ENCODE peak calls at places on chromosomes 3 and 15, in four cellular contexts. One of them, this sample, is unnamed.

GRCh38 chr3:103513003-103513402 is 1078.2 kb downstream of the ZPLD1 start:
- DNase-seq in PC-3: no peak
- DNase-seq in HFFc6: no peak
- DNase-seq in AG04450: no peak
- DNase-seq in this sample: no peak

GRCh38 chr3:37173806-37174205 is 576 bp downstream of the LRRFIP2 start:
- DNase-seq in AG04450: no peak
- DNase-seq in HFFc6: no peak
- DNase-seq in PC-3: no peak
- DNase-seq in this sample: no peak

GRCh38 chr3:4351164-4351855 is 48.1 kb downstream of the SETMAR start:
- DNase-seq in HFFc6: peak
- DNase-seq in PC-3: no peak
- DNase-seq in AG04450: no peak
- DNase-seq in this sample: peak

GRCh38 chr15:89885611-89886010 is 8.2 kb downstream of the AP3S2 start:
- DNase-seq in HFFc6: peak
- DNase-seq in AG04450: no peak
- DNase-seq in PC-3: no peak
- DNase-seq in this sample: no peak

GRCh38 chr3:5166846-5167245 is 20.7 kb upstream of the EDEM1 start:
- DNase-seq in AG04450: no peak
- DNase-seq in PC-3: no peak
- DNase-seq in HFFc6: no peak
- DNase-seq in this sample: no peak

GRCh38 chr3:66241466-66241865 is 20.7 kb downstream of the SLC25A26 start:
- DNase-seq in PC-3: no peak
- DNase-seq in AG04450: no peak
- DNase-seq in HFFc6: no peak
- DNase-seq in this sample: no peak

GRCh38 chr3:119751423-119751822 is 30.5 kb upstream of the NR1I2 start:
- DNase-seq in HFFc6: no peak
- DNase-seq in AG04450: no peak
- DNase-seq in PC-3: no peak
- DNase-seq in this sample: no peak

GRCh38 chr15:78630886-78631633 is 9.9 kb downstream of the CHRNB4 start:
- DNase-seq in AG04450: no peak
- DNase-seq in HFFc6: no peak
- DNase-seq in PC-3: no peak
- DNase-seq in this sample: no peak

GRCh38 chr3:194572944-194573491 is 60.2 kb downstream of the TMEM44 start:
- DNase-seq in PC-3: no peak
- DNase-seq in AG04450: no peak
- DNase-seq in HFFc6: no peak
- DNase-seq in this sample: no peak

GRCh38 chr3:195186041-195186709 is 84.8 kb downstream of the XXYLT1 start:
- DNase-seq in AG04450: no peak
- DNase-seq in HFFc6: no peak
- DNase-seq in PC-3: no peak
- DNase-seq in this sample: peak

GRCh38 chr3:118128886-118129285 is 905.8 kb downstream of the IGSF11 start:
- DNase-seq in PC-3: peak
- DNase-seq in AG04450: peak
- DNase-seq in HFFc6: no peak
- DNase-seq in this sample: no peak

GRCh38 chr3:179450901-179451334 is 352 bp downstream of the GNB4 start:
- DNase-seq in AG04450: no peak
- DNase-seq in HFFc6: peak
- DNase-seq in PC-3: no peak
- DNase-seq in this sample: no peak

GRCh38 chr3:194274424-194275085 is 76.6 kb downstream of the CPN2 start:
- DNase-seq in HFFc6: no peak
- DNase-seq in AG04450: no peak
- DNase-seq in PC-3: no peak
- DNase-seq in this sample: no peak

GRCh38 chr15:61256231-61256630 is 27.1 kb upstream of the RORA start:
- DNase-seq in PC-3: no peak
- DNase-seq in AG04450: no peak
- DNase-seq in HFFc6: no peak
- DNase-seq in this sample: no peak

GRCh38 chr3:43222594-43222993 is 63.7 kb upstream of the SNRK start:
- DNase-seq in PC-3: no peak
- DNase-seq in AG04450: no peak
- DNase-seq in HFFc6: no peak
- DNase-seq in this sample: peak

GRCh38 chr3:60217156-60217911 is 1033.9 kb downstream of the FHIT start:
- DNase-seq in HFFc6: no peak
- DNase-seq in PC-3: no peak
- DNase-seq in AG04450: no peak
- DNase-seq in this sample: no peak

GRCh38 chr15:40046721-40047412 is 7.9 kb upstream of the SRP14 start:
- DNase-seq in PC-3: peak
- DNase-seq in HFFc6: peak
- DNase-seq in AG04450: no peak
- DNase-seq in this sample: no peak

GRCh38 chr3:196514350-196514716 is 813 bp downstream of the SMCO1 start:
- DNase-seq in HFFc6: no peak
- DNase-seq in AG04450: no peak
- DNase-seq in PC-3: no peak
- DNase-seq in this sample: no peak

GRCh38 chr3:55645406-55645805 is 158.3 kb upstream of the WNT5A start:
- DNase-seq in AG04450: no peak
- DNase-seq in PC-3: no peak
- DNase-seq in HFFc6: no peak
- DNase-seq in this sample: no peak

GRCh38 chr3:22962244-22962643 is 240.9 kb upstream of the UBE2E2 start:
- DNase-seq in AG04450: no peak
- DNase-seq in HFFc6: no peak
- DNase-seq in PC-3: no peak
- DNase-seq in this sample: no peak

GRCh38 chr3:180401226-180401625 is 200.7 kb upstream of the TTC14 start:
- DNase-seq in AG04450: no peak
- DNase-seq in PC-3: no peak
- DNase-seq in HFFc6: peak
- DNase-seq in this sample: no peak

GRCh38 chr3:48847053-48847585 is 555 bp downstream of the PRKAR2A start:
- DNase-seq in AG04450: no peak
- DNase-seq in HFFc6: peak
- DNase-seq in PC-3: peak
- DNase-seq in this sample: peak

GRCh38 chr15:65192016-65192415 is 6.9 kb upstream of the CLPX start:
- DNase-seq in HFFc6: peak
- DNase-seq in PC-3: peak
- DNase-seq in AG04450: no peak
- DNase-seq in this sample: no peak

GRCh38 chr15:32936283-32936918 is 218.6 kb downstream of the GREM1 start:
- DNase-seq in PC-3: peak
- DNase-seq in AG04450: no peak
- DNase-seq in HFFc6: peak
- DNase-seq in this sample: no peak

GRCh38 chr15:97903560-97904195 is 56.8 kb upstream of the ARRDC4 start:
- DNase-seq in AG04450: no peak
- DNase-seq in HFFc6: no peak
- DNase-seq in PC-3: no peak
- DNase-seq in this sample: peak

GRCh38 chr3:196218155-196218712 is 1.9 kb downstream of the SLC51A start:
- DNase-seq in HFFc6: no peak
- DNase-seq in PC-3: peak
- DNase-seq in AG04450: no peak
- DNase-seq in this sample: no peak

DNA sequence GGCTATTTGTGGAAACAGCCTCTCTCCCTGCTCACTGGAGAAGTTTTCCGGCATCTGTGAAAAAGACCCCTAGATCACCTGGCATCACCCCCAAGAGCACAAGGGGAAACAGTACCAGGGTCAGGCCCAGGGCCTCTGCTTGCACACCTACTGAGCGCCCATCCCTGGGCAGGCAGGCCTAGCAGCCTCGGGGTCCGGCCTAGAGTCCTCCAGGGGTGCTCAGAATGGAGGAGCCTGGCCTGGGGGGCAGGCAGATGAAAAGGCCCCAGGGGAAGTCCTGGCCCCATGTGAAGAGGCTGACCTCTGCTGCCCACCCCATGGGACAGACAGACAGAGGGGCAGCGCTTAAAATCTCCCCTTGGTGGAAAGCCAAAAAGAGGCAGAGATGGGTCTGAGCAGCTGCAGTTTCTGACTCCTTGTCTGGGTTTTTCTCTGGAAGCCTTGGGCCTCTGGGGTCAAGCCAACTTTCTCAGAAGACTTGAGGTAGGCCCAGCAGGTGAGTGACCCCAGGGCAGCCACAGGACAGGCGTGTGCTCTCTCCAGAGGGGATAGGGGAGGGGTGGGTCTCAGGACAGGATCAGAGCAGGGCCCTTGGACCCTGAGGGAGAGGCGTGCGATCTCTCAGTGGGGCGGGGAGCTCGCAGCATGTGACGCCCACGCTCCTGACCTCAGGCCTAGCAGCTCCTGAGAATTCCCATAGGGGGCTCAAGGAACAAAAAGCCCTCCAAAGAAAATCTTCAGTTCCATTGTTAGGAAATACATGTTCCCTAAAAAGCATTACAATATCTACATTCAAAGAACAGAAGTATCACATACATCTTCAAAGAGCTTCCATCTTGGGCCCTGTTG is 34.5 kb upstream of the DUSP7 start:
- DNase-seq in HFFc6: no peak
- DNase-seq in AG04450: no peak
- DNase-seq in PC-3: no peak
- DNase-seq in this sample: no peak
- TF ChIP-seq CTCF in HFFc6: no peak
- TF ChIP-seq CTCF in AG04450: no peak
- TF ChIP-seq CTCF in PC-3: no peak
- TF ChIP-seq CTCF in this sample: no peak

DNA sequence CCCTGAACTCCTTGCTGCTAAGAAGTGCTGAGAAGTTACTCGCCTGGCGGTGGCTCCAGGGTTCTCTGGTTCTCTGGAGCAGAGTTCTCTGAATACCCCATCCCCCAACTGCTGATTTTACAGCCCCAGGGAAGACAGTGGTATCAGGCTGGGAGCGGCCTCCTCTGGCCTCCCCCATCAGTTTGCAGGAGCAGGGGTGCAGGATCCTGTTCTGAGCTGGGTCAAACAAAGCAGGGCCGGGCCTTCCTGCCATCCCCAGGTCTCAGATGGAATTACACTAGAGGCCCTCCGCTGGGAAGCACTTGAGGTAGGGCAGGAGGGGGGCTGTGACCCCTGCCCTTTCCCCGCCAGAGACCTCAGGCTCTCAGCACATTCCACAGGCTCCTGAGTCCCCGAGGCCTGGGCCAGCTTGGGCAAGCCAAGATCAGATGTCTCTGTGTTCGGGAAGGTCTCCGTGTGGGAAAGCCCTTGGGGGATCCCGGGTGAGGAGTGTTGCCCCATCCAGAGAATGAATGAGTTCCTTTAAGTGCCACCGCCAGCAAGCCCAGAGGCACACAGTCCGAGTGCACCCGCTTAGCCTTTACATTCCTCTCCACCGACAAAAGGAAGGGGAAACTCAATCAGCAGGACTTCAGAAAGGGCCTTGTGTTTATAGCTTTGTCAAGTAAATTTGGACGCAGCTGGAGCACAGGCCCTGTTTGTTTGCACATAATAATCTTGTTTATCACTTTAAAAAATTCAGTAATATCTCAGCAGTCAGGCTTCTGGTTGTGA is 150.0 kb downstream of the LRRK1 start:
- DNase-seq in HFFc6: peak
- DNase-seq in AG04450: no peak
- DNase-seq in PC-3: no peak
- DNase-seq in this sample: no peak
- TF ChIP-seq CTCF in HFFc6: peak
- TF ChIP-seq CTCF in AG04450: peak
- TF ChIP-seq CTCF in PC-3: no peak
- TF ChIP-seq CTCF in this sample: no peak

GRCh38 chr3:114453296-114453888 is 159.6 kb downstream of the TIGIT start:
- DNase-seq in PC-3: no peak
- DNase-seq in HFFc6: no peak
- DNase-seq in AG04450: no peak
- DNase-seq in this sample: no peak

GRCh38 chr3:114455432-114455831 is 161.6 kb downstream of the TIGIT start:
- DNase-seq in HFFc6: no peak
- DNase-seq in PC-3: no peak
- DNase-seq in AG04450: no peak
- DNase-seq in this sample: no peak

GRCh38 chr3:114456742-114457141 is 162.9 kb downstream of the TIGIT start:
- DNase-seq in PC-3: no peak
- DNase-seq in HFFc6: no peak
- DNase-seq in AG04450: no peak
- DNase-seq in this sample: peak

GRCh38 chr3:114452176-114452744 is 158.4 kb downstream of the TIGIT start:
- DNase-seq in HFFc6: no peak
- DNase-seq in AG04450: no peak
- DNase-seq in PC-3: no peak
- DNase-seq in this sample: no peak

GRCh38 chr3:114454592-114455251 is 160.9 kb downstream of the TIGIT start:
- DNase-seq in HFFc6: no peak
- DNase-seq in PC-3: no peak
- DNase-seq in AG04450: no peak
- DNase-seq in this sample: peak
- TF ChIP-seq CTCF in HFFc6: no peak
- TF ChIP-seq CTCF in PC-3: no peak
- TF ChIP-seq CTCF in AG04450: no peak
- TF ChIP-seq CTCF in this sample: no peak

DNA sequence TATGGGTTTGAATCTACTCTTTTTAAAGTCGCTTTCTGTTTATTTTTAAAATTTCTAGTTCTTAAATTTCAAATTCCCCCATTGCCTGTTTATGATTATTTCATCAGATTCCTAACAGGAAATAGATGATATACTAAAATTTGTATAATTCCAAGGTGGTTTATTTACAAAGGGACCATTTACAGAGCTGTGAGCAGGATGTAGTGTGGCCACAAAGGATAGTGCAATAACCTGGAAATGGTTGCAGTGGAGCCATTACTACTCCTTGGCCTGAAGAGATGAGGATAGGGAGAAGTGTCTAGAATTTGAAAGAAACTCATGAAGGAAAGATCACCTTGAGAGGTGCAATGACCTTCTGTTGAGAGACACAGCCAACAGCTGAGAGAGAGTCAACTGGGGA is 58.5 kb upstream of the AP4E1 start:
- DNase-seq in HFFc6: no peak
- DNase-seq in PC-3: no peak
- DNase-seq in AG04450: no peak
- DNase-seq in this sample: no peak
- TF ChIP-seq CTCF in HFFc6: no peak
- TF ChIP-seq CTCF in PC-3: no peak
- TF ChIP-seq CTCF in AG04450: no peak
- TF ChIP-seq CTCF in this sample: no peak

DNA sequence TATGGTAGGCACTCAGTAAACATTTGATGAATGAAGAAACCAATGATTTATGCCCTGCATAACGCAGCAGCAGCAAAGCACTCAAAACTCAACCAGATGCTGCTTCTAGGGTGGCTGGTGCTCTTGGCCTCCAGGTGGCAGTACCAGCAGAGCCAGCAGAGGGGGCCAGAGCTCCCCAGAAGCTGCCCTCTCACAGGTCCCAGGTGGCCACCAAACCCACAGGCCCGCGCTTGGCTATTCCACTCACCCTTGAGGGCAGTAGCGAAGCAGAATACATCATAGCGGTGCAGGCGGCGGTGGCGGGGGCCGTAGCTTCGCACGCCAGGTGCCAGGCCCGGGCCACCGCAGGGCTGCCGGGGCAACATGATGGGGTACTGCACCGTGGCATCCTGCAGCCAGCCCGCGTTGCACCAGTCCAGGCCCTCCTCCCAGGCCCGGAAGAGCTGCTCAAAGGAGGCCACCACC is 16.6 kb downstream of the HAPLN3 start:
- DNase-seq in PC-3: peak
- DNase-seq in AG04450: no peak
- DNase-seq in HFFc6: peak
- DNase-seq in this sample: peak
- TF ChIP-seq CTCF in PC-3: peak
- TF ChIP-seq CTCF in AG04450: peak
- TF ChIP-seq CTCF in HFFc6: peak
- TF ChIP-seq CTCF in this sample: peak

This sample was measured in activated CD8-positive, alpha-beta T cell treated with anti-CD3 and anti-CD28 coated beads for 36 hours.